ENCODE peak calls at places on chromosomes 4 and X, in seven cellular contexts. X is stomach, P is Panc1, S is transverse colon, T is GM12892, K is SK-N-SH, V is suprapubic skin. U is an unnamed sample.

GRCh38 chr4:110550260-110550659 is 72.6 kb downstream of the PITX2 start:
- DNase-seq in X (no peak), P (no peak), S (no peak), T (no peak), K (no peak), V (no peak), U (no peak)

GRCh38 chr4:83138979-83139378 is 24.4 kb upstream of the PLAC8 start:
- DNase-seq in X (no peak), P (no peak), S (no peak), T (no peak), K (no peak), V (no peak), U (no peak)

GRCh38 chr4:82560853-82561744 is 689 bp downstream of the TMEM150C start:
- DNase-seq in X (no peak), P (no peak), S (peak), T (no peak), K (no peak), V (no peak), U (no peak)

GRCh38 chr4:150569384-150569987 is 12.5 kb upstream of the MAB21L2 start:
- DNase-seq in X (no peak), P (no peak), S (no peak), T (no peak), K (no peak), V (no peak), U (no peak)

GRCh38 chr4:77100234-77100633 is 24.4 kb upstream of the CCNI start:
- DNase-seq in X (no peak), P (no peak), S (no peak), T (no peak), K (no peak), V (no peak), U (no peak)

GRCh38 chr4:139921551-139922184 is 232.3 kb downstream of the MAML3 start:
- DNase-seq in X (peak), P (no peak), S (peak), T (no peak), K (no peak), V (no peak), U (no peak)

GRCh38 chr4:44150091-44150576 is 298.5 kb downstream of the KCTD8 start:
- DNase-seq in X (no peak), P (no peak), S (no peak), T (no peak), K (no peak), V (no peak), U (no peak)

GRCh38 chrX:111100191-111100590 is 4.2 kb downstream of the PAK3 start:
- DNase-seq in X (no peak), P (no peak), S (peak), T (peak), K (peak), V (no peak), U (no peak)

GRCh38 chr4:7299051-7299907 is 106.9 kb downstream of the SORCS2 start:
- DNase-seq in X (no peak), P (no peak), S (no peak), T (no peak), K (no peak), V (no peak), U (no peak)

GRCh38 chr4:174358823-174359222 is 75.1 kb downstream of the CEP44 start:
- DNase-seq in X (no peak), P (no peak), S (no peak), T (no peak), K (no peak), V (no peak), U (no peak)

GRCh38 chr4:151624606-151625565 is 135.9 kb downstream of the GATB start:
- DNase-seq in X (no peak), P (no peak), S (no peak), T (no peak), K (no peak), V (no peak), U (no peak)

GRCh38 chr4:11051181-11051580 is 366.6 kb upstream of the CLNK start:
- DNase-seq in X (no peak), P (no peak), S (no peak), T (no peak), K (no peak), V (no peak), U (no peak)

GRCh38 chrX:47608130-47608810 is 11.4 kb downstream of the SYN1 start:
- DNase-seq in X (no peak), P (no peak), S (no peak), T (no peak), K (no peak), V (peak), U (peak)

GRCh38 chr4:186700746-186701145 is 22.9 kb downstream of the FAT1 start:
- DNase-seq in X (no peak), P (no peak), S (no peak), T (no peak), K (no peak), V (peak), U (no peak)

GRCh38 chrX:355329-356050 is 31.2 kb downstream of the PPP2R3B start:
- DNase-seq in X (no peak), P (no peak), S (no peak), T (no peak), K (no peak), V (no peak), U (no peak)

GRCh38 chrX:81120936-81121351 is 80.8 kb downstream of the HMGN5 start:
- DNase-seq in X (peak), P (no peak), S (peak), T (no peak), K (peak), V (no peak), U (peak)

GRCh38 chrX:133699023-133699728 is 283.9 kb upstream of the GPC4 start:
- DNase-seq in X (no peak), P (no peak), S (no peak), T (no peak), K (no peak), V (no peak), U (no peak)

GRCh38 chrX:133698298-133698697 is 283.0 kb upstream of the GPC4 start:
- DNase-seq in X (no peak), P (peak), S (no peak), T (no peak), K (peak), V (no peak), U (no peak)

GRCh38 chrX:133702230-133702629 is 283.2 kb downstream of the GPC3 start:
- DNase-seq in X (no peak), P (no peak), S (no peak), T (no peak), K (no peak), V (no peak), U (no peak)

GRCh38 chrX:133697656-133698055 is 282.4 kb upstream of the GPC4 start:
- DNase-seq in X (no peak), P (no peak), S (no peak), T (no peak), K (no peak), V (no peak), U (no peak)
- TF ChIP-seq POLR2AphosphoS5 in X (no peak), P (no peak), S (no peak), T (no peak), K (no peak), V (no peak), U (no peak)

GRCh38 chrX:129957241-129958099 is 25.0 kb upstream of the BCORL1 start:
- DNase-seq in X (peak), P (no peak), S (peak), T (peak), K (peak), V (peak), U (no peak)
- TF ChIP-seq POLR2AphosphoS5 in X (no peak), P (peak), S (peak), T (peak), K (no peak), V (no peak), U (peak)

GRCh38 chr4:56696056-56696455 is 15.0 kb upstream of the HOPX start:
- DNase-seq in X (no peak), P (no peak), S (no peak), T (no peak), K (no peak), V (no peak), U (no peak)

GRCh38 chr4:56701156-56701471 is 20.0 kb upstream of the HOPX start:
- DNase-seq in X (no peak), P (no peak), S (no peak), T (no peak), K (no peak), V (no peak), U (no peak)

GRCh38 chr4:56699537-56699936 is 18.4 kb upstream of the HOPX start:
- DNase-seq in X (no peak), P (no peak), S (no peak), T (no peak), K (no peak), V (no peak), U (no peak)

GRCh38 chr4:56701644-56702043 is 20.5 kb upstream of the HOPX start:
- DNase-seq in X (no peak), P (no peak), S (no peak), T (no peak), K (no peak), V (no peak), U (no peak)

GRCh38 chr4:56698329-56698728 is 17.2 kb upstream of the HOPX start:
- DNase-seq in X (no peak), P (no peak), S (no peak), T (no peak), K (no peak), V (no peak), U (no peak)
- TF ChIP-seq POLR2AphosphoS5 in X (no peak), P (no peak), S (no peak), T (no peak), K (no peak), V (no peak), U (no peak)

DNA sequence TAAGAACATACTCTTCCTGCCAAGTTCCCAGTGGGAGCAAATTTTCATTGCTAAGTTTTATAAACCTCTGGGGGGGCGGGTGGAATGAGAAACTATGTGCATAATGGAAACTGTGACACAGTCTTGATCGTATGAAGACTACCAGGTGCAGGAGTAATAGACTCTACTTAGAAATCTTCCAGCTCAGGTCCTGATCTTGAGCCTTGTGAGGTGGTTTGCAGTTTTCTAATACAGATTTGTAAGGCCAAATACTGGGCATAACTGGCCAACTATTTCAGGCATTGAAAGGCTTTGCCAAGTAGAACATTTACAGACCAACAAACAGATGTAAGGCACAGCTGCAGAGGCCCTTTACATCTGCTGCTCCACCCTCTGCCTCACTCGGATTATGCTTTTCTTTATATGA is 89.7 kb upstream of the CBR4 start:
- DNase-seq in X (no peak), P (no peak), S (no peak), T (no peak), K (no peak), V (no peak), U (peak)
- TF ChIP-seq POLR2AphosphoS5 in X (peak), P (no peak), S (no peak), T (no peak), K (no peak), V (no peak), U (no peak)

GRCh38 chr4:94676910-94677309 is 80.8 kb upstream of the BMPR1B start:
- DNase-seq in X (no peak), P (no peak), S (no peak), T (no peak), K (no peak), V (no peak), U (no peak)
- TF ChIP-seq POLR2AphosphoS5 in X (no peak), P (no peak), S (no peak), T (no peak), K (no peak), V (no peak), U (no peak)

GRCh38 chrX:40272141-40272540 is 174.4 kb upstream of the BCOR start:
- DNase-seq in X (no peak), P (no peak), S (no peak), T (no peak), K (no peak), V (no peak), U (no peak)

GRCh38 chrX:40272786-40273185 is 175.0 kb upstream of the BCOR start:
- DNase-seq in X (no peak), P (no peak), S (no peak), T (no peak), K (no peak), V (no peak), U (no peak)

GRCh38 chrX:40277672-40278071 is 179.9 kb upstream of the BCOR start:
- DNase-seq in X (no peak), P (no peak), S (no peak), T (no peak), K (no peak), V (no peak), U (no peak)

GRCh38 chrX:40278340-40279090 is 180.8 kb upstream of the BCOR start:
- DNase-seq in X (no peak), P (no peak), S (no peak), T (no peak), K (no peak), V (no peak), U (no peak)

DNA sequence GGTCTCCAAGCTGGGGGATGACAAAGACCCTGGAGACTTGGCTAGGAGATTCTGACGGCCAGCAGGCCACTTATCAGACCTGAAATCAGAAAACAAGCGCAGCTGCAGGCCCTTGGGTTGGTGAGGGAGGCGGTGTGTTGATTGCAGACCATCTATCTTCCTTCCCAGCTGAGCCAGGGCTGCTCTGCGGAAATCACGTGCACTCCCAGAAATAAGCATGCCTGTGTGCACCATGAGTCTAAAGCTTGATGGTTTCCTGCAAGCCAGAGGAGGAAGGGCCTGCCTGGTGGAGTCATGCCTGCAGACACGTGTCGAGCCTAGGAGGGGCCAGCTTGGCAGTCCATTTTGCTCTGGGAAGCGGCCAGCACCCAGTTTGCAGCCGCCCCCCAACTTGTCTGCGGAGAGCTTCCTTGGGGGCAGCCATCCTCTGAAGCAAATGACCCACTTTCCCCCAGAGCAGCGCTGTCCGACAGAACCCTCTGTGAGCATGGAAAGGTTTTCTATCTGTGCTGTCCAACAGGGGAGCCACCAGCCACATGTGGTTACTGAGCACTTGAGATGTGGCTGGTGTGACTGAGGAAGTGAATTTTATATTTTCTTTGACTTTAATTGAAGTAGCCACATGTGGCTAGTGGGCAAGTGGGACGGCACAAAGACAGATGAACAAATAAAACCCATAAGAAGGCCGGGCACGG is 175.7 kb upstream of the BCOR start:
- DNase-seq in X (no peak), P (no peak), S (no peak), T (no peak), K (peak), V (no peak), U (no peak)
- TF ChIP-seq POLR2AphosphoS5 in X (no peak), P (no peak), S (no peak), T (no peak), K (no peak), V (no peak), U (no peak)

GRCh38 chr4:55358668-55359067 is 12.6 kb downstream of the SRD5A3 start:
- DNase-seq in X (no peak), P (peak), S (no peak), T (peak), K (no peak), V (no peak), U (no peak)
- TF ChIP-seq POLR2AphosphoS5 in X (no peak), P (no peak), S (peak), T (no peak), K (no peak), V (no peak), U (no peak)

GRCh38 chrX:46582964-46583363 is 9.4 kb downstream of the CHST7 start:
- DNase-seq in X (no peak), P (no peak), S (no peak), T (no peak), K (no peak), V (no peak), U (no peak)
- TF ChIP-seq POLR2AphosphoS5 in X (no peak), P (no peak), S (no peak), T (no peak), K (no peak), V (no peak), U (no peak)

DNA sequence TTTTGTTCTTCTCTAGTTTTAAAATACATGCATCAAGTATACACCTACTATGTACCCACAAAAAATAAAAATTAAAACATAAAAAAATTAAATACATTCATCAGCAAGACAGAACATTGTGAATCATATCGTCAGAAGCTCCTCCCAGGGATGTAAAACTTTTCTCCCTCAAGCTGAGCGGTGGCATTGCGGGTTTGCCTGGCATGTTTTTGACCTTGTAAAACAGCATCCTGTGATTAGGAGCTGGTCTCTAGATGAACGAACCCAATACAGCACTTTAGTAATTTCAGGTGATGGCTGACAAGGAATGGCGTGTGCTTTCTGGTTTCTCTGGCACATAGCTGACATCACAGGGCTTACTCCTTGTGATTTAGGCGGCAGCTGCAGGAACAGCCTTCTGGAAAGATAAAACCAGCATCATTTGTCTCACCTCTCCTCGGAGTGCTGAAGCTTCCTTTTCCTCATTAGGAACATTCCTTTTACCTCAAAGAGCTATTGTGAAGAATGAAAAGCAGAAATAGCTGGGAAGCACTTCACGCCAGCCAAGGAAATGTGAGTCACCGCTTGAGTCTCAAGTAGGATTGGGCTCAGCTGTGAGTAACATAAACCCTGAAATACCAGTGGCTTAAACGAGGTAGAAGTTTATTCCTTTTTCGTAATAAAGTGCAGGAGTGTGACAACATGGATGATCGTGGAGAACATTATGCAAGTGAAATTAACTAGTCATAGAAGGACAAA is 44.3 kb downstream of the NYX start:
- DNase-seq in X (no peak), P (peak), S (no peak), T (no peak), K (no peak), V (no peak), U (no peak)
- TF ChIP-seq POLR2AphosphoS5 in X (peak), P (no peak), S (peak), T (no peak), K (no peak), V (no peak), U (no peak)

DNA sequence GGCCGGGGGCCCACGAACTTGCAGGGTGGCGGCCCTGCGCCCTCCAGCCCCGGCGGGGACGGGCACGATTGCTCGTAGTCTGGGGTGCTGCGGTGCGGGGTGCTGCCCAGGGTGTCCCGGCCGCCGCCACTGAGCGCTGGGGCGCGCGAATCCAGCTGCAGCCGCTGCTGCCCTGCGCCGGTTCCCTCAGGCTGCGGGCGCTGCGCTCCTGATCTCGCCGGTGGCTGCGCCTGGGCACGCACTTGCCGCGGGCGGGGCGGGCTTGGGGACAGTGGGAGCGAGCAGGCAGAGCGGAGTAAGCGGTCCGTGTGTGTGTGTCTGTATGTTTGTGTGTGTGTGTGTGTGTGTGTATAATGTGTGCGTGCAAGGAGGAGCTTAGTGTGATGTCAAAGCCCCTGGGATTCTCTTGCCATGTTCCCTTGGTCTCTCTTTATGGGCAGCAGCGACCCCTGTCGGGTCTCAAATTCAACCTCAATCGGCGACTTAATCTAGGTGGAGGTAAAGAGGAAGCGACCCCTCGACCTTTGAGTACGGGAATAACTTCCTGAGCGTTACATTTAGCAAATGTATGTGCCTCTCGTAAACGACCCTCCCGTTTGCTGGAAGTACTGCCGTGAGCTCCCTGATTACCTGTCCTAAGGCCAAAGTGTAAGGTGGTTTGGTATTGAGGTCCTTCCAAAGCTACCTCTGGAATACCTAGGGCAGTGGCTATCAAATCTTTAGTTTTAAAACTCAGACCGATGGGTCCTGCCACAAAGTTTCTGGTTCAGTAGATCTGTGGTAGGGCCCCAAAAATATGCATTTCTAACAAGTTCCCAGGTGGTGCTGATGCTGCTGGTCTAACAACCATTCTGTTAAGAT is at the start of gene RNF150:
- DNase-seq in X (peak), P (peak), S (peak), T (peak), K (peak), V (peak), U (peak)
- TF ChIP-seq POLR2AphosphoS5 in X (no peak), P (no peak), S (peak), T (no peak), K (peak), V (no peak), U (peak)

U was measured in SK-N-MC.